ENCODE peak calls at places on chromosomes 5 and 9, in six cellular contexts. One of them, this sample, is unnamed.

GRCh38 chr9:13113751-13114150 is 165.7 kb downstream of the MPDZ start:
- DNase-seq in mesenchymal stem cell: no peak
- DNase-seq in trophoblast cell: no peak
- DNase-seq in neuronal stem cell: no peak
- DNase-seq in H1: no peak
- DNase-seq in H9: no peak
- DNase-seq in this sample: peak; percentile 8

GRCh38 chr5:100424787-100425186 is 110.4 kb upstream of the FAM174A start:
- DNase-seq in H9: no peak
- DNase-seq in neuronal stem cell: no peak
- DNase-seq in mesenchymal stem cell: peak; percentile 22
- DNase-seq in trophoblast cell: no peak
- DNase-seq in H1: no peak
- DNase-seq in this sample: no peak

GRCh38 chr5:14720236-14720923 is 55.9 kb downstream of the OTULIN start:
- DNase-seq in H1: no peak
- DNase-seq in trophoblast cell: peak; percentile 68
- DNase-seq in H9: no peak
- DNase-seq in neuronal stem cell: no peak
- DNase-seq in mesenchymal stem cell: peak; percentile 77
- DNase-seq in this sample: peak; percentile 76

GRCh38 chr5:165497707-165498106 is 1992.3 kb downstream of the MAT2B start:
- DNase-seq in neuronal stem cell: no peak
- DNase-seq in trophoblast cell: no peak
- DNase-seq in H9: peak; percentile 34
- DNase-seq in H1: peak; percentile 7
- DNase-seq in mesenchymal stem cell: no peak
- DNase-seq in this sample: peak; percentile 3

GRCh38 chr9:117153021-117153420 is 261.8 kb downstream of the ASTN2 start:
- DNase-seq in H9: no peak
- DNase-seq in trophoblast cell: no peak
- DNase-seq in neuronal stem cell: no peak
- DNase-seq in mesenchymal stem cell: peak; percentile 12
- DNase-seq in H1: no peak
- DNase-seq in this sample: peak; percentile 57

GRCh38 chr5:40112875-40113274 is 566.8 kb upstream of the PTGER4 start:
- DNase-seq in trophoblast cell: no peak
- DNase-seq in H9: no peak
- DNase-seq in H1: no peak
- DNase-seq in neuronal stem cell: no peak
- DNase-seq in mesenchymal stem cell: no peak
- DNase-seq in this sample: no peak

GRCh38 chr9:110185806-110186205 is 22.2 kb downstream of the C9orf152 start:
- DNase-seq in H9: no peak
- DNase-seq in H1: no peak
- DNase-seq in trophoblast cell: no peak
- DNase-seq in neuronal stem cell: no peak
- DNase-seq in mesenchymal stem cell: no peak
- DNase-seq in this sample: no peak

GRCh38 chr9:101707708-101708107 is 30.7 kb downstream of the GRIN3A start:
- DNase-seq in H1: no peak
- DNase-seq in neuronal stem cell: no peak
- DNase-seq in H9: no peak
- DNase-seq in trophoblast cell: no peak
- DNase-seq in mesenchymal stem cell: no peak
- DNase-seq in this sample: no peak

GRCh38 chr9:8600914-8601680 is 801.5 kb upstream of the DMAC1 start:
- DNase-seq in H1: no peak
- DNase-seq in mesenchymal stem cell: peak; percentile 31
- DNase-seq in trophoblast cell: no peak
- DNase-seq in neuronal stem cell: no peak
- DNase-seq in H9: no peak
- DNase-seq in this sample: no peak

GRCh38 chr9:134550584-134550983 is 91.0 kb upstream of the COL5A1 start:
- DNase-seq in H9: no peak
- DNase-seq in trophoblast cell: no peak
- DNase-seq in mesenchymal stem cell: no peak
- DNase-seq in H1: no peak
- DNase-seq in neuronal stem cell: no peak
- DNase-seq in this sample: no peak

GRCh38 chr9:136741885-136742568 is 713 bp downstream of the LCN10 start:
- DNase-seq in trophoblast cell: no peak
- DNase-seq in neuronal stem cell: no peak
- DNase-seq in H9: no peak
- DNase-seq in H1: no peak
- DNase-seq in mesenchymal stem cell: no peak
- DNase-seq in this sample: no peak

GRCh38 chr5:138032572-138033274 is at the start of gene FAM13B:
- DNase-seq in H1: peak; percentile 29
- DNase-seq in trophoblast cell: peak; percentile 68
- DNase-seq in neuronal stem cell: peak; percentile 87
- DNase-seq in mesenchymal stem cell: peak; percentile 77
- DNase-seq in H9: peak; percentile 91
- DNase-seq in this sample: peak; percentile 48

GRCh38 chr9:121360975-121361374 is 9.1 kb downstream of the STOM start:
- DNase-seq in mesenchymal stem cell: peak; percentile 90
- DNase-seq in H1: no peak
- DNase-seq in neuronal stem cell: no peak
- DNase-seq in H9: no peak
- DNase-seq in trophoblast cell: no peak
- DNase-seq in this sample: peak; percentile 92

GRCh38 chr5:55036477-55036876 is 12.4 kb downstream of the GZMK start:
- DNase-seq in H1: no peak
- DNase-seq in neuronal stem cell: no peak
- DNase-seq in H9: no peak
- DNase-seq in mesenchymal stem cell: peak; percentile 25
- DNase-seq in trophoblast cell: no peak
- DNase-seq in this sample: peak; percentile 57

GRCh38 chr9:93305497-93306020 is 121.6 kb downstream of the WNK2 start:
- DNase-seq in trophoblast cell: no peak
- DNase-seq in H1: no peak
- DNase-seq in neuronal stem cell: no peak
- DNase-seq in mesenchymal stem cell: no peak
- DNase-seq in H9: peak; percentile 24
- DNase-seq in this sample: no peak

GRCh38 chr9:135186248-135187164 is 99.0 kb downstream of the OLFM1 start:
- DNase-seq in trophoblast cell: no peak
- DNase-seq in H9: no peak
- DNase-seq in neuronal stem cell: no peak
- DNase-seq in mesenchymal stem cell: no peak
- DNase-seq in H1: no peak
- DNase-seq in this sample: no peak

DNA sequence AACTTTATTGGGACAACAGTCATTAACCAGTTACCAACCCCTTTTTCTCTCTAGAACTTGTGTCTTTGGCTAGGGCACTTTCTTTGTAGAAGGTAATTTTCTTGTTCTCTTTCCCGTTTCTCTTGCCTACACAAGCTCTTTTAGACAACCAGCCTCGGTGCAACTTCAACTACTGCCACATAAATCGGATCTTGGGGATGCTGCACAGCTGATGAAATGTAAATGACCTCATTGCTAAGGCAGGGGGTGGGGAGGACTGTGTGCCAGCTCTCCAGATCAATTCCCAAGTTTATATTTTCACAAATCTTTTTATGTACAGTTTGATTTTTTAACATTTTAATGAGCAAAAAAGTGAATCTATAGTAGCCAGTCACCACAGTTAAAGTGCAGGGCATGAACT is 157.6 kb downstream of the DENND1A start:
- DNase-seq in mesenchymal stem cell: no peak
- DNase-seq in H1: no peak
- DNase-seq in H9: no peak
- DNase-seq in trophoblast cell: no peak
- DNase-seq in neuronal stem cell: no peak
- DNase-seq in this sample: no peak
- H3K14ac ChIP-seq in mesenchymal stem cell: no peak overlapping the region
- H3K14ac ChIP-seq in H1: no peak overlapping the region
- H3K14ac ChIP-seq in H9: no peak overlapping the region
- H3K14ac ChIP-seq in trophoblast cell: no peak overlapping the region
- H3K14ac ChIP-seq in neuronal stem cell: no peak overlapping the region
- H3K14ac ChIP-seq in this sample: no peak overlapping the region

GRCh38 chr5:1293997-1294838 is 650 bp downstream of the TERT start:
- DNase-seq in neuronal stem cell: no peak
- DNase-seq in H1: no peak
- DNase-seq in trophoblast cell: no peak
- DNase-seq in mesenchymal stem cell: no peak
- DNase-seq in H9: peak; percentile 66
- DNase-seq in this sample: no peak

GRCh38 chr5:1297243-1297642 is 2.4 kb upstream of the TERT start:
- DNase-seq in H1: no peak
- DNase-seq in trophoblast cell: no peak
- DNase-seq in mesenchymal stem cell: no peak
- DNase-seq in H9: no peak
- DNase-seq in neuronal stem cell: no peak
- DNase-seq in this sample: no peak

GRCh38 chr5:1294839-1295649 is at the start of gene TERT:
- DNase-seq in trophoblast cell: no peak
- DNase-seq in mesenchymal stem cell: no peak
- DNase-seq in H9: peak; percentile 83
- DNase-seq in neuronal stem cell: peak; percentile 57
- DNase-seq in H1: no peak
- DNase-seq in this sample: no peak

GRCh38 chr5:1293416-1293996 is 1.4 kb downstream of the TERT start:
- DNase-seq in H9: peak; percentile 27
- DNase-seq in neuronal stem cell: no peak
- DNase-seq in trophoblast cell: no peak
- DNase-seq in mesenchymal stem cell: no peak
- DNase-seq in H1: no peak
- DNase-seq in this sample: no peak

GRCh38 chr5:1295650-1296037 is 776 bp upstream of the TERT start:
- DNase-seq in neuronal stem cell: no peak
- DNase-seq in trophoblast cell: no peak
- DNase-seq in H1: no peak
- DNase-seq in H9: no peak
- DNase-seq in mesenchymal stem cell: no peak
- DNase-seq in this sample: no peak
- H3K4me2 ChIP-seq in neuronal stem cell: peak overlapping the region; percentile 95
- H3K4me2 ChIP-seq in trophoblast cell: peak overlapping the region; percentile 68
- H3K4me2 ChIP-seq in H1: peak overlapping the region; percentile 64
- H3K4me2 ChIP-seq in H9: peak overlapping the region; percentile 67
- H3K4me2 ChIP-seq in mesenchymal stem cell: no peak overlapping the region
- H3K4me2 ChIP-seq in this sample: no peak overlapping the region

DNA sequence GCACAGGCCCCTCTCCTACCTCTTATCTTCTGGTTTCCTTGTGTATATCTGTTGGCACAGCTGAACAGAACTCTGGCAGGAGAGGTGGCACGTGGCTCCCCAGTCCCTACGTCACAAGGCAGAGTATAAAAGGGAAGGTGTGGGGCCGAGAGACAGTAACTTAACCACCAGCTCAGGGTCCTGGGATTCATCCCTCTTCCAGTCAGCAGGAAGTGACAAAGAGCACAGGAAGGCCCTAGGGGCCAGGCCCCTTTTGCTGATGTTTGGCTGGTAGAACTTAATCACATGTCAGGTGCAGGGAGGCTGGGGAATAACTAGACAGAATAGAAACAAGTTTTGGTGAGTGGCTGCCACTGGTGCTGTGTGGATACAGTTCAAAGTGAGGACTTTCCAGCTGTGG is 4.5 kb upstream of the ICE1 start:
- DNase-seq in trophoblast cell: no peak
- DNase-seq in mesenchymal stem cell: no peak
- DNase-seq in neuronal stem cell: no peak
- DNase-seq in H9: no peak
- DNase-seq in H1: no peak
- DNase-seq in this sample: no peak
- H4K91ac ChIP-seq in trophoblast cell: no peak overlapping the region
- H4K91ac ChIP-seq in mesenchymal stem cell: no peak overlapping the region
- H4K91ac ChIP-seq in neuronal stem cell: no peak overlapping the region
- H4K91ac ChIP-seq in H9: no peak overlapping the region
- H4K91ac ChIP-seq in H1: no peak overlapping the region
- H4K91ac ChIP-seq in this sample: no peak overlapping the region

DNA sequence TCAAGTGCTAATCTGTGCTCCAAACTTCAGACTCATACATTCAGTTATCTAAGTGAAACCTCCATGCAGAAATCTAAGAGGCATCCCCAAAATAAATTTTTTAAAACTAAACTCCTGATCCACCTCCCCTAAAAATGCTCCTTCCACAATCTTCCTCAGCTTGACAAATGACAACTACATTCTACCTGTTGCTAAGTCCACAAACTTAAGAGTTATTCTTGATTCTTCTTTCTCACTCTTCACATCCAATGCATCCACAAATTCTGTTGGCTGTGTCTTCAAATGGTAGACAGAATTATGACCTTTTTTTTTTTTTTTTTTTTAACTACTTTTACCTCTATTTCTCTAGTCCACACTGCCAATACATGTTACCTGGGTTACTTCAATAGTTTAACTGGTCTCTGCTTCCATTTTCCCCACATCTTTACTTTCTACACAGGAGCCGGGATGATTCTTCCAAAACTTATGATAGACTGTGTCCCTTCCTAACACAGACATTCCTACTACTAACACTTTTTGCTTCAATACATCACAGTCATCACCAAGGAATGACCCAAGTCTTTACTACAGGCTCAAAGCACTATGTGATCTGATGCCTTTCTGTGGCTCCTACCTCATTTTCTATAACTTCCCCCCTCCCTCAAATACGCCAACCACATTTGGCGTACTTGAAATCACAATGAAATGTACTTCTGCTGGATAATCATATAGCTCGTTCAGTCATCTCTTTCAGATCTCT is 143.6 kb downstream of the PDE4D start:
- DNase-seq in H1: no peak
- DNase-seq in trophoblast cell: no peak
- DNase-seq in mesenchymal stem cell: peak; percentile 38
- DNase-seq in neuronal stem cell: no peak
- DNase-seq in H9: no peak
- DNase-seq in this sample: no peak
- H3K14ac ChIP-seq in H1: no peak overlapping the region
- H3K14ac ChIP-seq in trophoblast cell: no peak overlapping the region
- H3K14ac ChIP-seq in mesenchymal stem cell: no peak overlapping the region
- H3K14ac ChIP-seq in neuronal stem cell: no peak overlapping the region
- H3K14ac ChIP-seq in H9: no peak overlapping the region
- H3K14ac ChIP-seq in this sample: no peak overlapping the region